ENCODE peak calls at places on chromosome 3, in four cellular contexts. S is HepG2, P is IMR-90, E is MM.1S. B is an unnamed sample.

GRCh38 chr3:59442056-59442455 is 392.2 kb upstream of the CFAP20DC start:
- DNase-seq in S (no peak), P (no peak), E (no peak), B (no peak)

GRCh38 chr3:14804835-14805780 is 13.7 kb upstream of the FGD5 start:
- DNase-seq in S (peak), P (no peak), E (no peak), B (no peak)

GRCh38 chr3:176906046-176906905 is 291.0 kb downstream of the TBL1XR1 start:
- DNase-seq in S (peak), P (peak), E (no peak), B (no peak)

GRCh38 chr3:46091046-46091445 is 63.8 kb upstream of the XCR1 start:
- DNase-seq in S (no peak), P (no peak), E (no peak), B (no peak)

GRCh38 chr3:147507638-147508286 is 98.6 kb downstream of the ZIC1 start:
- DNase-seq in S (no peak), P (no peak), E (no peak), B (no peak)

GRCh38 chr3:20141841-20142240 is 44.2 kb downstream of the SGO1 start:
- DNase-seq in S (no peak), P (no peak), E (no peak), B (no peak)

GRCh38 chr3:144129536-144130214 is 158.1 kb downstream of the DIPK2A start:
- DNase-seq in S (no peak), P (no peak), E (no peak), B (no peak)

GRCh38 chr3:108590443-108590842 is 921 bp downstream of the DZIP3 start:
- DNase-seq in S (peak), P (no peak), E (peak), B (peak)

GRCh38 chr3:41936384-41936783 is 25.5 kb downstream of the ULK4 start:
- DNase-seq in S (no peak), P (no peak), E (no peak), B (no peak)

GRCh38 chr3:134704556-134704955 is 53.7 kb upstream of the KY start:
- DNase-seq in S (no peak), P (no peak), E (no peak), B (no peak)

GRCh38 chr3:106759686-106760085 is 617.6 kb upstream of the CCDC54 start:
- DNase-seq in S (no peak), P (peak), E (no peak), B (no peak)

GRCh38 chr3:152269423-152270144 is 855 bp downstream of the MBNL1 start:
- DNase-seq in S (peak), P (peak), E (peak), B (no peak)

GRCh38 chr3:178352300-178353021 is 183.8 kb upstream of the KCNMB2 start:
- DNase-seq in S (no peak), P (peak), E (no peak), B (no peak)

GRCh38 chr3:196868297-196868661 is 559 bp downstream of the SENP5 start:
- DNase-seq in S (peak), P (peak), E (peak), B (peak)

GRCh38 chr3:51794202-51794601 is 15.2 kb upstream of the IQCF6 start:
- DNase-seq in S (no peak), P (no peak), E (no peak), B (no peak)

GRCh38 chr3:151107177-151107576 is 21.7 kb downstream of the MED12L start:
- DNase-seq in S (no peak), P (no peak), E (no peak), B (no peak)

GRCh38 chr3:56410576-56410975 is 57.7 kb downstream of the ERC2 start:
- DNase-seq in S (no peak), P (no peak), E (no peak), B (no peak)
- TF ChIP-seq CTCF in S (no peak), P (no peak), E (no peak), B (no peak)

GRCh38 chr3:187875868-187876267 is 130.6 kb upstream of the BCL6 start:
- DNase-seq in S (no peak), P (no peak), E (no peak), B (no peak)

GRCh38 chr3:187871204-187871591 is 125.9 kb upstream of the BCL6 start:
- DNase-seq in S (no peak), P (no peak), E (no peak), B (no peak)

GRCh38 chr3:187873843-187874242 is 128.6 kb upstream of the BCL6 start:
- DNase-seq in S (no peak), P (no peak), E (no peak), B (no peak)

GRCh38 chr3:187870360-187871203 is 125.3 kb upstream of the BCL6 start:
- DNase-seq in S (no peak), P (no peak), E (no peak), B (no peak)
- H2AFZ ChIP-seq in S (no peak), P (no peak), E (no peak), B (no peak)

GRCh38 chr3:36928220-36928619 is 16.6 kb downstream of the TRANK1 start:
- DNase-seq in S (no peak), P (no peak), E (no peak), B (no peak)
- H3K4me3 ChIP-seq in S (no peak), P (no peak), E (no peak), B (no peak)

GRCh38 chr3:33377489-33377888 is 62.7 kb downstream of the UBP1 start:
- DNase-seq in S (no peak), P (no peak), E (no peak), B (no peak)

GRCh38 chr3:33372218-33373081 is 67.8 kb downstream of the UBP1 start:
- DNase-seq in S (no peak), P (peak), E (peak), B (peak)

GRCh38 chr3:33377931-33378330 is 62.3 kb downstream of the UBP1 start:
- DNase-seq in S (no peak), P (peak), E (no peak), B (no peak)

GRCh38 chr3:33373082-33373437 is 67.1 kb downstream of the UBP1 start:
- DNase-seq in S (no peak), P (no peak), E (no peak), B (no peak)
- TF ChIP-seq CTCF in S (no peak), P (no peak), E (no peak), B (no peak)

DNA sequence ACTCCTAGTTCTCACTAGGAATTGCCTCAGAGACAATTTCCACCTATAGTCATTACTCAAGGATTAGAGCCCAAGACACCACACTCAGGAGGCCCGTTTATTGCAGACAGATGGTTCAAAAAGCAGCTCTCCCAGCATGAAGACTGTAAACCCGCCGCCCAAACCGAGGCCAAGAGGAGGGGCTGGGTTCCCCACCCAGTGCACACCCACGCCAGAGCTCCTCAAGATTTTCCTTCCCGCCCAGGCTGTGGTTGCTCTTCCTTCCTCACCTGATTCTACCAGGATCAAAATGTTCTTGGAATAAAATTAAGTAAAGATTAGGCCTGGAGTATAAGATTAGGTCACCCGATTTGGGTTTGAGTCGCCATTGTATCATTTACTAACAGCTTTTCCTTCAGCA is 364.4 kb downstream of the MECOM start:
- DNase-seq in S (no peak), P (no peak), E (no peak), B (no peak)
- H2AFZ ChIP-seq in S (no peak), P (no peak), E (no peak), B (no peak)